ENCODE peak calls at places on chromosome 21, in ten cellular contexts. J, A, W, D, V, U, E, K, Y and C are unnamed samples.

GRCh38 chr21:35298757-35299156 is 249.7 kb upstream of the RUNX1 start:
- DNase-seq in J (no peak), A (no peak), W (no peak), D (no peak), V (no peak), U (no peak), E (no peak), K (no peak), Y (no peak), C (no peak)

GRCh38 chr21:31408306-31409088 is 64.4 kb upstream of the TIAM1 start:
- DNase-seq in J (no peak), A (no peak), W (no peak), D (no peak), V (no peak), U (no peak), E (no peak), K (no peak), Y (no peak), C (no peak)

GRCh38 chr21:28294046-28294445 is 698.6 kb downstream of the LTN1 start:
- DNase-seq in J (no peak), A (no peak), W (no peak), D (no peak), V (no peak), U (no peak), E (no peak), K (no peak), Y (no peak), C (no peak)

GRCh38 chr21:34311561-34312330 is 52.1 kb upstream of the KCNE2 start:
- DNase-seq in J (no peak), A (no peak), W (no peak), D (no peak), V (no peak), U (no peak), E (no peak), K (no peak), Y (no peak), C (no peak)

GRCh38 chr21:35565204-35565611 is 495.1 kb downstream of the SETD4 start:
- DNase-seq in J (no peak), A (peak; percentile 40), W (no peak), D (no peak), V (no peak), U (no peak), E (no peak), K (no peak), Y (no peak), C (no peak)

GRCh38 chr21:30102881-30103280 is 63.7 kb downstream of the CLDN17 start:
- DNase-seq in J (no peak), A (no peak), W (no peak), D (no peak), V (no peak), U (no peak), E (no peak), K (no peak), Y (no peak), C (no peak)

GRCh38 chr21:36859744-36860501 is 106.5 kb downstream of the HLCS start:
- DNase-seq in J (peak; percentile 79), A (peak; percentile 72), W (peak; percentile 79), D (peak; percentile 63), V (peak; percentile 24), U (no peak), E (peak; percentile 95), K (no peak), Y (peak; percentile 81), C (no peak)

GRCh38 chr21:34996304-34997081 is 52.6 kb downstream of the RUNX1 start:
- DNase-seq in J (peak; percentile 85), A (no peak), W (no peak), D (no peak), V (no peak), U (no peak), E (peak; percentile 55), K (no peak), Y (no peak), C (no peak)

GRCh38 chr21:35171385-35171784 is 122.3 kb upstream of the RUNX1 start:
- DNase-seq in J (no peak), A (no peak), W (no peak), D (no peak), V (no peak), U (no peak), E (no peak), K (no peak), Y (no peak), C (no peak)

GRCh38 chr21:15291621-15292266 is 226.9 kb upstream of the NRIP1 start:
- DNase-seq in J (no peak), A (no peak), W (peak; percentile 13), D (no peak), V (no peak), U (no peak), E (no peak), K (no peak), Y (peak; percentile 34), C (no peak)

GRCh38 chr21:43585924-43586411 is 73.3 kb downstream of the HSF2BP start:
- DNase-seq in J (peak; percentile 84), A (peak; percentile 79), W (no peak), D (peak; percentile 78), V (peak; percentile 48), U (no peak), E (no peak), K (no peak), Y (peak; percentile 99), C (peak; percentile 94)
- TF ChIP-seq EP300 in J (no peak), A (peak; percentile 45), W (no peak), D (peak; percentile 91), V (peak; percentile 99), U (no peak), E (no peak), K (peak; percentile 73), Y (no peak), C (peak; percentile 77)

DNA sequence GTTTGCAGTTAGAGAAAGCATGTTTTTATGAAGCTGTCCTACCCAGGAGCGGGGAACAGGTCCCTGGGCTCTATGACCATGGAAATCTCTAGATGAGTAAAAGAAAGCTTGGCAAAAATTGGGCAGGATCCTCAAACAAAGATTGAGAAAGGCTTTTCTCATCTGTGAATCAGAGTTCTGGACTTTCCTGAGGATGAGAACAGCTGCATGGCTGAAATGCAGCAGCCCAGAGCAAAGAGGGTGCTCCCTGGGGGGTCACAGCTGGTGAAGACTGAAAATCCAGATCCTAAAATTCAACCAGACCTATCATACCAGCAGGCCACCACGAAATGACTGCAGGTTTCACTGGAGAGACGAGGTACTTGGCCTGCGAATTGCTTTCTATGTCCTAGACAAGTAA is 65.7 kb upstream of the APP start:
- DNase-seq in J (no peak), A (no peak), W (no peak), D (no peak), V (no peak), U (no peak), E (no peak), K (no peak), Y (no peak), C (no peak)
- TF ChIP-seq EP300 in J (no peak), A (no peak), W (no peak), D (no peak), V (no peak), U (no peak), E (no peak), K (no peak), Y (no peak), C (no peak)

GRCh38 chr21:44958471-44959191 is 18.8 kb downstream of the SLX9 start:
- DNase-seq in J (peak; percentile 92), A (peak; percentile 48), W (peak; percentile 55), D (no peak), V (peak; percentile 65), U (no peak), E (no peak), K (peak; percentile 84), Y (no peak), C (no peak)
- TF ChIP-seq EP300 in J (no peak), A (peak; percentile 72), W (no peak), D (no peak), V (peak; percentile 47), U (no peak), E (no peak), K (no peak), Y (no peak), C (no peak)

DNA sequence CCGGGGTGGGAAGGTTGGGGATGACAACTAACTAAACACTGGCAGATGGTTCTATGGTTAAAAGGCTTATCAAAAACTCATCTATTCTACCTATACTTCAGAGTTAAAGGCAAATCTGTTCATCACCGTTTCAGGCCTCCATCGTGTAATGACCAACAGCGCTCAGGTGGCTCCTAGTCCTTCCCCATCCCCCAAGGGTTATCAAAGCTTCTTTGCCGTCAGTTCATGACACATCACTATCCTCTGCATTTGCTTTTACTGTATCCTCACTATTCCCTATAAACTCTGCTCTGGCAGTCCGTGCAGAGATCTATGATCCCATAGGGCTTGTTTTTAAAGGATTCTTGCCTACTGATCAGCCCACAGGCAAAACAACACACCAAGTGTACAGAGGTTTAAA is 8.2 kb downstream of the HMGN1 start:
- DNase-seq in J (no peak), A (no peak), W (no peak), D (no peak), V (no peak), U (no peak), E (no peak), K (no peak), Y (no peak), C (no peak)
- TF ChIP-seq EP300 in J (no peak), A (no peak), W (no peak), D (no peak), V (no peak), U (no peak), E (no peak), K (no peak), Y (no peak), C (no peak)

GRCh38 chr21:46142581-46143473 is 12.6 kb downstream of the FTCD start:
- DNase-seq in J (peak; percentile 59), A (no peak), W (no peak), D (no peak), V (no peak), U (no peak), E (no peak), K (no peak), Y (no peak), C (no peak)
- TF ChIP-seq EP300 in J (no peak), A (no peak), W (no peak), D (no peak), V (no peak), U (no peak), E (no peak), K (no peak), Y (no peak), C (no peak)

DNA sequence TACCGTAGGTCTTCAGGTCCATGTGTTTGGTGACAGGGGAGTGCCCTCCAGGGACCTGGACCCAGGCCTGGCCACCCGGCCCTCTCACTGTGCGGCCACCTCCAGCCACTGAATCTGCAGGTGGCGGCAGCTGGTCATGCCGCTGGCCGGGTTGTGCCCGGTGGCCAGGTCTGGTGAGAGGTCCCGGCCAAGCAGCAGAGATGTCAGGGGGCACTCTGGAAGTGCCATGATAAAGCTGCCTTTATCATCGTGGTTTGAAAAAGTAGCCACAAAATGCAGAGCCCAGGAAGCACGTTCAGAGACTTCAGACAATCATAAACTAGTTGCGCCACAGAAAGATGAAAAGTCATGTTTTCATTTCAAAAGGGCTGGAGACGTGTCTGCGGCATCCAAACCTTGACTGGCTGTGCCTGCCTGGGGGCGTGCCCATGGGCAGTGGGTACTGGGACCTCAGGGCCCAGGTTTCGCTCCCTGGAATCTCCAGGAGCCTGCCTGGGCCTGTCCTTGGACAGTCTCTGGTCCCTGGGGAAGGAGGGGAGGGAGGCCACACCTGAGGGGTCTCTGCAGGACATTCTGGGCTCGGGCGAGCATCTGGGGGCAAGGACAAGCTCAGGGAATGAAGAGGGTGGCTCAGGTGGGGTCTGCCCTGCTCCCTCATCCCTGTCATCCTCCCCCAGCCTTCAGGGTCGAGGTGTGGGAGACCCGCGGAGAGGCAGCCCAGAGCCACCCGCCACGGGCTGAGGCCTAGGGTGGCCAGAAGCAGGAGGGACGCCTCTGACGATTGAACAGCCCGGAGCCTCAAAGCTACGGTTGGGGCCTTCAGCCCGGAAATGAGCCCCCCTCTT is 44.9 kb downstream of the COL18A1 start:
- DNase-seq in J (no peak), A (no peak), W (no peak), D (no peak), V (no peak), U (no peak), E (no peak), K (peak; percentile 66), Y (no peak), C (no peak)
- TF ChIP-seq EP300 in J (no peak), A (no peak), W (no peak), D (no peak), V (no peak), U (no peak), E (no peak), K (no peak), Y (no peak), C (no peak)